ENCODE peak calls at places on chromosomes 1 and 21, in six cellular contexts. I is stomach, F is endothelial cell of umbilical vein, E is transverse colon, U is K562, P is HCT116. M is an unnamed sample.

GRCh38 chr21:44932366-44933181 is 7.3 kb upstream of the SLX9 start:
- DNase-seq in P (no peak), U (peak), I (no peak), E (peak), F (no peak), M (no peak)

GRCh38 chr21:42417533-42417932 is 13.8 kb downstream of the UBASH3A start:
- DNase-seq in P (no peak), U (no peak), I (no peak), E (no peak), F (no peak), M (no peak)

GRCh38 chr1:162248854-162249535 is 127.7 kb downstream of the SPATA46 start:
- DNase-seq in P (no peak), F (peak), E (no peak), I (no peak), U (no peak), M (no peak)

GRCh38 chr1:201732351-201732750 is 96.6 kb upstream of the IPO9 start:
- DNase-seq in U (no peak), I (no peak), P (no peak), E (no peak), F (no peak), M (no peak)

GRCh38 chr1:5551274-5551966 is 440.8 kb downstream of the NPHP4 start:
- DNase-seq in P (peak), F (no peak), U (peak), I (no peak), E (peak), M (peak)

GRCh38 chr1:245240648-245241165 is 85.9 kb downstream of the KIF26B start:
- DNase-seq in I (peak), F (no peak), E (no peak), P (no peak), U (no peak), M (no peak)

GRCh38 chr1:162690672-162691434 is 58.6 kb downstream of the DDR2 start:
- DNase-seq in F (peak), E (peak), U (no peak), P (peak), I (no peak), M (peak)

GRCh38 chr1:182595641-182596240 is 6.7 kb upstream of the RNASEL start:
- DNase-seq in E (peak), P (peak), I (peak), F (peak), U (peak), M (peak)

GRCh38 chr1:6245869-6246496 is 2.0 kb downstream of the HES3 start:
- DNase-seq in U (peak), E (peak), F (no peak), I (peak), P (no peak), M (no peak)

GRCh38 chr1:119467219-119467618 is 39.8 kb upstream of the HSD3B1 start:
- DNase-seq in I (no peak), F (no peak), U (no peak), E (no peak), P (no peak), M (no peak)

GRCh38 chr1:13590486-13590885 is 6.9 kb downstream of the PDPN start:
- DNase-seq in I (no peak), F (no peak), P (no peak), U (no peak), E (no peak), M (no peak)

DNA sequence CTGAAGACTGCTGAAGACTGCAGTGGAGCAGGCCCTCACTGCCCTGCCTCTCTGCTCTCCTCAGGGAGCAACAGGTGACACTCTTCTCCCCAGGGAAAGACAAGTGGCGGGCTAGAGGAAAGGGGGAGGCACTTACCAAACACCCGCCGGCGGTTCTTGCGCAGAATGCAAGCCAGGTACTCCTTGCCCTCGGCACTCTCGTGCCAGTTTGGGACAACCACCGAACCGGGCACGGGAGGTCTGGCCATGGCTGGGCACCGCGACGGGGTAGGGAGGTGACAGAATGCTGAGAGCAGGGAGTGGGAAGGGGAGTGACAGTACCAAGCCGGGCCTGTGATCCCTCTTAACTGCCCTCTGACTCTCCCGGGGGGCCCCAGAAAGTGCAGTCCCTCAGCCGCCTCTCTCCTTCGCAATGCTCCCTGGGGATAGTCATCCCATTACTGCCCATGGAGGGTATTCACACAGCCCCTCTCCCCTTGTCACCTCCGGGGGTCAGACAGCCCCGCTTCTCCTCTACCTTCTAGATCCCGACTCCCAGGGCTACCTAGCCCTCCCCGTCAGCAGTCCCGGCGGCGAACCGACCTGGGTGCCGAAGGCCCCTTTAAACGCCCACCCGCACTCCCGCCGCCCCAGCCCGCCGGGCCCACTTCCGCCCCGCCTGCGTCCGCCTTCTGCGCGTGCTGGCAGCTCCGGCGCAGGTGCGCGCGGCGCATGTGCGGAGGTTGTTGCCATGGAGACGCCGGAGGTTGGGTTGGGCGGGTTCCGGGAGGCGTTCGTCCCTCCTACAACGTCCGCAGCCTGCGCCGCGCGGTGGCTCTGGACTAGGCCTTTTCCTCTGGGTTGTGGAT is at the start of gene CPLANE2:
- DNase-seq in P (peak), I (peak), E (peak), F (peak), U (peak), M (peak)
- TF ChIP-seq POLR2A in P (peak), I (peak), E (peak), F (peak), U (no peak), M (peak)

GRCh38 chr1:220527279-220528048 is 472 bp upstream of the MARK1 start:
- DNase-seq in I (no peak), U (no peak), F (peak), E (peak), P (no peak), M (peak)

GRCh38 chr1:220529530-220529920 is 1.6 kb downstream of the MARK1 start:
- DNase-seq in E (no peak), P (no peak), I (no peak), F (no peak), U (no peak), M (no peak)

GRCh38 chr1:220528679-220529529 is 968 bp downstream of the MARK1 start:
- DNase-seq in F (peak), U (no peak), P (no peak), I (no peak), E (peak), M (peak)

GRCh38 chr1:220526294-220526693 is 1.6 kb upstream of the MARK1 start:
- DNase-seq in I (no peak), F (no peak), E (no peak), P (no peak), U (no peak), M (no peak)

DNA sequence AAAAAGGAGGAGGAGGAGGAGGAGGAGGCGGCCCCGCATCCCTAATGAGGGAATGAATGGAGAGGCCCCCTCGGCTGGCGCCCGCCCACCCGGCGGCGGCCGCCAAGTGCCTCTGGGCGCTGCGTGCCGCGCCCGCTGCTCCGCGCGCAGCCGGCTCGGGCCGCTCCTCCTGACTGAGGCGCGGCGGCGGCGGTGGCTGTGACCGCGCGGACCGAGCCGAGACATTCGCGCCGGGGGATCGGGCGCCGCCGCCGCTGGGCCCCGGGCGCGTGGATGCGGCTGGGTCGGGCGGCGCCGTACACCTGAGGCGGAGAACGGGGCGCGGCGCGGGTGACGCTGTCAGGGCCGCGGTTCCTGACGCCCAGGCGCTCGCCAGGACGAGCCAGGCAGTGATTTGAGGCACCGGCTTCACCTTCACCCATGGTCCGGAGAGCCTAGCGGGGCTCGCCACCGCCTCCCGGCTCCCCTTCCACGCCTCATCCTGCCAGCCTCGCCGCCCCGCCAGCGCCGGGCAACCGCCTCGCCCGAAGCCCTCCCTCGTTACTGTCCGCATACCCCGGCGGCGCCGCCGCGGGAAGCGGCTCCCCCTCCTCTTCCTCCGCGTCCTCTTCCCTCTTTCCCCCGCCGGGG is at the start of gene MARK1:
- DNase-seq in I (peak), F (peak), P (no peak), U (peak), E (peak), M (peak)
- TF ChIP-seq POLR2AphosphoS5 in I (no peak), F (peak), P (peak), U (no peak), E (no peak), M (no peak)

GRCh38 chr1:113128116-113128515 is 55.1 kb downstream of the LRIG2 start:
- DNase-seq in I (no peak), P (no peak), U (no peak), E (no peak), F (peak), M (no peak)
- TF ChIP-seq POLR2A in I (no peak), P (no peak), U (no peak), E (no peak), F (no peak), M (no peak)

GRCh38 chr1:12439083-12439482 is 178.9 kb downstream of the DHRS3 start:
- DNase-seq in E (no peak), I (no peak), U (no peak), F (no peak), P (no peak), M (no peak)
- TF ChIP-seq POLR2AphosphoS5 in E (no peak), I (no peak), U (no peak), F (no peak), P (no peak), M (peak)

GRCh38 chr1:156392427-156392826 is 23.4 kb downstream of the RHBG start:
- DNase-seq in I (no peak), U (no peak), F (no peak), P (no peak), E (no peak), M (no peak)

GRCh38 chr1:156393095-156393494 is 24.1 kb downstream of the RHBG start:
- DNase-seq in F (no peak), E (no peak), U (no peak), P (no peak), I (no peak), M (no peak)

GRCh38 chr1:156394835-156395461 is 25.9 kb downstream of the RHBG start:
- DNase-seq in U (no peak), E (no peak), I (no peak), F (no peak), P (no peak), M (no peak)

GRCh38 chr1:156391701-156392100 is 22.7 kb downstream of the RHBG start:
- DNase-seq in U (no peak), P (no peak), F (no peak), I (no peak), E (no peak), M (no peak)

DNA sequence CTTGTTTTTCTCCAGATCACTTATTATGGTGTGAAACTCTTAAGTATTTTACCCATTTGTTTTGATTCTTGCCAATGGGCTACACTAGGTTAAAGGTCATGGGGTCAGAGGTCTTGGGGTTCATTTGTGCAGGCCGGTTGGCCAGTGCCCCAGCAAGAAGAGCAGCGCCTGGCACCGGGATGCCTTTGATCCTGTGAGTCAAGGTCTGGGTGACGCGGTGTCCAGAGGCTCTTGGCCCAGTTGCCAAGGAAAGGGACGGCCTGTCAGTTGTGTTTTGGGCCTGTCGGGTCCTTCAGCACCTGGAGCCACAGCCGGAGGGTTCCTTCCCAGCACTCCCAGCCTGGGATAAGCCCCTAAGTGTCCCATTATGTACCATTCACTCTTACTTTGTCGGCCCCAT is 25.1 kb downstream of the RHBG start:
- DNase-seq in F (no peak), E (no peak), U (no peak), I (no peak), P (no peak), M (no peak)
- TF ChIP-seq POLR2A in F (no peak), E (no peak), U (no peak), I (no peak), P (no peak), M (no peak)

DNA sequence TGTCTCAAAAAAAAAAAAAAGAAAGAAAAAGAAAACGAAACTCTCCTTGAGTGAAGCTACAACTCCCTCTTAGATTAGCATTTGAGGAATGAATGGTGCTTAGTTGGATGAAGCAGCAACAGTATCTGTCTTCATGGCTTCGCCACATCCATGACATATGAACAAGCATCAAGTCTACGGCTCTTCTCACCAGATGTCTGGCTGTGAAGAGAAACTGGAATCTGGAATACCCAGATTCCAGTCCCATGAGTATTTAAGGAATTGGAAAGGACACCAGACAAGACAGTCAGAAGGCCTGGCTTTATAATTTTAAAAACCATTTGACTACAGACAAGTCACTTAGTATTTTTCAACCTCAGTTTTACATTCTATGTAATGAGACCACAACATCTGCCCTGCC is 38.0 kb upstream of the TADA1 start:
- DNase-seq in P (no peak), I (no peak), F (no peak), E (no peak), U (no peak), M (no peak)
- TF ChIP-seq POLR2AphosphoS5 in P (no peak), I (no peak), F (no peak), E (no peak), U (no peak), M (no peak)

DNA sequence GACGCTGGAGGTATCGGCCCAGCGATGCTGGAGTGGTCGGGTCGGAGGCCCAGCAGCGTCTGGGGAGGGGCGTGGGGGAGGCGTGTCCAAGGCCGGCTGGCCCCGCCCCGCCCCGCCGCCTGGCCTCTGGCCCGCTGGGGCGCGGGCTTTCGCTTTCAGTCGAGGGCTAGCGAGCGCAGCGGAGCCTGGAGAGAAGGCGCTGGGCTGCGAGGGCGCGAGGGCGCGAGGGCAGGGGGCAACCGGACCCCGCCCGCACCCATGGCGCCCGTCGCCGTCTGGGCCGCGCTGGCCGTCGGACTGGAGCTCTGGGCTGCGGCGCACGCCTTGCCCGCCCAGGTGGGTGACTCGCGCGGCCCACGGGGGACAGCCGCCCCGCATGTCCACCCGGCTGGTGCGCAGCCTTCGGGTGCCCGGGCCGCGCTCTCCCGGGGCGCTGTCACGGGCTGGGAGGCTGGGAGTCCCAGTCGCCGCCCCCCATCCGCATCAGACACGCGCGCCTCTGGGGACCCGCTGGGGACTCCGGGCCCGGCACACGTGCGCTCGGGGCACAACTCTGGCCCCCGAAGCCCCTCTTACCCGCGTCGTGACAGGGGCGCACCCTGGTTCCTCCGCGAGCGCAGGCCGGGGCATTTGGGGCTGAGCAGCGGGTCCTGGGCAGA is at the start of gene TNFRSF1B:
- DNase-seq in F (peak), U (peak), P (no peak), I (peak), E (peak), M (peak)
- TF ChIP-seq POLR2A in F (peak), U (peak), P (no peak), I (peak), E (peak), M (peak)

GRCh38 chr21:25583370-25584133 is 23.7 kb downstream of the MRPL39 start:
- DNase-seq in U (no peak), I (no peak), F (no peak), P (no peak), E (no peak), M (no peak)
- TF ChIP-seq POLR2AphosphoS5 in U (no peak), I (no peak), F (no peak), P (no peak), E (no peak), M (no peak)

M was measured in prostate gland.